ENCODE peak calls at places on chromosomes 6 and 20, in four cellular contexts. R, S, D and A are unnamed samples.

GRCh38 chr6:77876300-77876699 is 223.5 kb downstream of the MEI4 start:
- DNase-seq in R (no peak), D (no peak), S (no peak), A (no peak)

GRCh38 chr20:25249198-25249931 is 1.5 kb downstream of the PYGB start:
- DNase-seq in D (no peak), R (no peak), S (no peak), A (no peak)

GRCh38 chr6:104884867-104885517 is 25.3 kb upstream of the HACE1 start:
- DNase-seq in S (no peak), D (no peak), R (no peak), A (no peak)

GRCh38 chr6:2731281-2731909 is 19.3 kb downstream of the MYLK4 start:
- DNase-seq in S (no peak), D (no peak), R (no peak), A (no peak)

GRCh38 chr20:1876975-1877603 is 18.1 kb upstream of the SIRPA start:
- DNase-seq in S (peak; percentile 67), R (no peak), D (no peak), A (no peak)

GRCh38 chr6:167296293-167296690 is 5.2 kb downstream of the UNC93A start:
- DNase-seq in R (no peak), D (no peak), S (no peak), A (no peak)

GRCh38 chr6:40885139-40885774 is 153.8 kb downstream of the UNC5CL start:
- DNase-seq in R (no peak), D (no peak), S (no peak), A (no peak)

GRCh38 chr6:159074120-159074684 is 29.4 kb upstream of the TAGAP start:
- DNase-seq in S (peak; percentile 44), R (no peak), D (no peak), A (peak; percentile 36)

GRCh38 chr6:30091577-30092381 is 16.2 kb upstream of the RNF39 start:
- DNase-seq in S (peak; percentile 34), R (no peak), D (no peak), A (no peak)

GRCh38 chr6:113690255-113690956 is 166.7 kb upstream of the MARCKS start:
- DNase-seq in R (no peak), D (no peak), S (peak; percentile 60), A (no peak)

GRCh38 chr6:25369450-25370086 is 90.4 kb downstream of the CARMIL1 start:
- DNase-seq in S (no peak), D (peak; percentile 17), R (no peak), A (no peak)

GRCh38 chr20:62065669-62066338 is at the start of gene TAF4:
- DNase-seq in R (peak; percentile 69), D (peak; percentile 66), S (peak; percentile 81), A (peak; percentile 52)

GRCh38 chr20:2817891-2818595 is 1.9 kb downstream of the TMEM239 start:
- DNase-seq in D (no peak), R (no peak), S (no peak), A (no peak)

GRCh38 chr20:6231551-6231950 is 108.7 kb upstream of the FERMT1 start:
- DNase-seq in D (no peak), R (no peak), S (no peak), A (no peak)

GRCh38 chr6:165556116-165556843 is 106.8 kb downstream of the PDE10A start:
- DNase-seq in D (no peak), R (no peak), S (no peak), A (no peak)

GRCh38 chr6:37503486-37503980 is 3.8 kb upstream of the CCDC167 start:
- DNase-seq in R (no peak), S (peak; percentile 42), D (no peak), A (no peak)

GRCh38 chr20:58682656-58683055 is 9.9 kb upstream of the NPEPL1 start:
- DNase-seq in R (no peak), D (no peak), S (no peak), A (no peak)

GRCh38 chr6:156279306-156279969 is 497.7 kb upstream of the ARID1B start:
- DNase-seq in R (no peak), D (no peak), S (no peak), A (no peak)

GRCh38 chr6:14046476-14047068 is 71.0 kb upstream of the CD83 start:
- DNase-seq in D (peak; percentile 5), R (peak; percentile 11), S (peak; percentile 63), A (no peak)

GRCh38 chr20:24470031-24470781 is 777 bp downstream of the SYNDIG1 start:
- DNase-seq in S (no peak), D (no peak), R (no peak), A (no peak)

GRCh38 chr6:144151010-144151727 is 852 bp downstream of the STX11 start:
- DNase-seq in D (peak; percentile 67), R (peak; percentile 48), S (peak; percentile 75), A (no peak)

GRCh38 chr6:130655586-130655985 is 171.6 kb upstream of the SMLR1 start:
- DNase-seq in R (no peak), S (no peak), D (no peak), A (no peak)

GRCh38 chr20:56554869-56555268 is 21.8 kb downstream of the FAM209B start:
- DNase-seq in R (no peak), S (peak; percentile 89), D (no peak), A (no peak)

GRCh38 chr6:99458319-99458718 is 33.2 kb upstream of the PNISR start:
- DNase-seq in S (peak; percentile 70), R (no peak), D (no peak), A (no peak)

GRCh38 chr6:118551063-118551672 is 3.1 kb downstream of the PLN start:
- DNase-seq in S (peak; percentile 66), D (no peak), R (peak; percentile 5), A (peak; percentile 14)

GRCh38 chr6:116073765-116074450 is 13.2 kb upstream of the FRK start:
- DNase-seq in D (no peak), R (no peak), S (no peak), A (no peak)

GRCh38 chr20:63828951-63829350 is 2.1 kb downstream of the ZBTB46 start:
- DNase-seq in D (no peak), R (no peak), S (peak; percentile 8), A (no peak)